ENCODE peak calls at places on chromosomes 6 and 20, in eight cellular contexts. One of them, this sample, is unnamed.

GRCh38 chr6:151254451-151255081 is 14.8 kb downstream of the AKAP12 start:
- DNase-seq in prostate gland: no peak
- DNase-seq in mesendoderm: peak; percentile 93
- DNase-seq in cerebellar nuclear complex: no peak
- DNase-seq in CD8-positive, alpha-beta memory T cell: no peak
- DNase-seq in NCI-H2081: no peak
- DNase-seq in dermis microvascular lymphatic vessel endothelial cell: peak; percentile 44
- DNase-seq in GM04504: no peak
- DNase-seq in this sample: peak; percentile 30

GRCh38 chr6:1670711-1671462 is 61.2 kb downstream of the FOXC1 start:
- DNase-seq in GM04504: no peak
- DNase-seq in dermis microvascular lymphatic vessel endothelial cell: no peak
- DNase-seq in prostate gland: no peak
- DNase-seq in CD8-positive, alpha-beta memory T cell: no peak
- DNase-seq in NCI-H2081: no peak
- DNase-seq in mesendoderm: peak; percentile 14
- DNase-seq in cerebellar nuclear complex: no peak
- DNase-seq in this sample: no peak

GRCh38 chr6:133983099-133983939 is 30.3 kb downstream of the TBPL1 start:
- DNase-seq in cerebellar nuclear complex: no peak
- DNase-seq in GM04504: no peak
- DNase-seq in prostate gland: no peak
- DNase-seq in dermis microvascular lymphatic vessel endothelial cell: no peak
- DNase-seq in mesendoderm: peak; percentile 72
- DNase-seq in NCI-H2081: no peak
- DNase-seq in CD8-positive, alpha-beta memory T cell: peak; percentile 23
- DNase-seq in this sample: no peak

GRCh38 chr6:4350571-4351505 is 215.5 kb upstream of the ECI2 start:
- DNase-seq in mesendoderm: no peak
- DNase-seq in NCI-H2081: no peak
- DNase-seq in cerebellar nuclear complex: no peak
- DNase-seq in dermis microvascular lymphatic vessel endothelial cell: peak; percentile 97
- DNase-seq in CD8-positive, alpha-beta memory T cell: no peak
- DNase-seq in GM04504: no peak
- DNase-seq in prostate gland: no peak
- DNase-seq in this sample: no peak

GRCh38 chr6:31794294-31794865 is 1.2 kb downstream of the VARS1 start:
- DNase-seq in dermis microvascular lymphatic vessel endothelial cell: peak; percentile 32
- DNase-seq in GM04504: peak; percentile 17
- DNase-seq in CD8-positive, alpha-beta memory T cell: no peak
- DNase-seq in mesendoderm: no peak
- DNase-seq in NCI-H2081: peak; percentile 26
- DNase-seq in prostate gland: no peak
- DNase-seq in cerebellar nuclear complex: no peak
- DNase-seq in this sample: no peak

GRCh38 chr6:31092769-31093505 is 19.4 kb downstream of the C6orf15 start:
- DNase-seq in dermis microvascular lymphatic vessel endothelial cell: peak; percentile 77
- DNase-seq in NCI-H2081: no peak
- DNase-seq in CD8-positive, alpha-beta memory T cell: no peak
- DNase-seq in prostate gland: no peak
- DNase-seq in GM04504: no peak
- DNase-seq in mesendoderm: no peak
- DNase-seq in cerebellar nuclear complex: no peak
- DNase-seq in this sample: no peak

GRCh38 chr6:99426454-99426762 is 1.3 kb upstream of the PNISR start:
- DNase-seq in cerebellar nuclear complex: no peak
- DNase-seq in CD8-positive, alpha-beta memory T cell: no peak
- DNase-seq in dermis microvascular lymphatic vessel endothelial cell: no peak
- DNase-seq in GM04504: no peak
- DNase-seq in prostate gland: no peak
- DNase-seq in mesendoderm: peak; percentile 9
- DNase-seq in NCI-H2081: no peak
- DNase-seq in this sample: no peak

GRCh38 chr20:34315236-34315635 is 12.1 kb upstream of the AHCY start:
- DNase-seq in GM04504: no peak
- DNase-seq in mesendoderm: no peak
- DNase-seq in NCI-H2081: no peak
- DNase-seq in cerebellar nuclear complex: no peak
- DNase-seq in dermis microvascular lymphatic vessel endothelial cell: no peak
- DNase-seq in CD8-positive, alpha-beta memory T cell: no peak
- DNase-seq in prostate gland: no peak
- DNase-seq in this sample: no peak

GRCh38 chr20:49523767-49524360 is 41.4 kb upstream of the KCNB1 start:
- DNase-seq in CD8-positive, alpha-beta memory T cell: no peak
- DNase-seq in GM04504: no peak
- DNase-seq in prostate gland: no peak
- DNase-seq in NCI-H2081: no peak
- DNase-seq in cerebellar nuclear complex: no peak
- DNase-seq in mesendoderm: no peak
- DNase-seq in dermis microvascular lymphatic vessel endothelial cell: no peak
- DNase-seq in this sample: no peak

GRCh38 chr20:61746147-61746646 is 319.5 kb downstream of the TAF4 start:
- DNase-seq in GM04504: no peak
- DNase-seq in dermis microvascular lymphatic vessel endothelial cell: no peak
- DNase-seq in NCI-H2081: no peak
- DNase-seq in prostate gland: no peak
- DNase-seq in cerebellar nuclear complex: no peak
- DNase-seq in mesendoderm: no peak
- DNase-seq in CD8-positive, alpha-beta memory T cell: no peak
- DNase-seq in this sample: no peak

GRCh38 chr6:154411076-154411475 is 54.5 kb upstream of the IPCEF1 start:
- DNase-seq in prostate gland: no peak
- DNase-seq in NCI-H2081: no peak
- DNase-seq in cerebellar nuclear complex: no peak
- DNase-seq in CD8-positive, alpha-beta memory T cell: no peak
- DNase-seq in mesendoderm: no peak
- DNase-seq in GM04504: no peak
- DNase-seq in dermis microvascular lymphatic vessel endothelial cell: no peak
- DNase-seq in this sample: no peak

GRCh38 chr6:111721677-111722219 is 116.1 kb upstream of the TRAF3IP2 start:
- DNase-seq in dermis microvascular lymphatic vessel endothelial cell: peak; percentile 42
- DNase-seq in cerebellar nuclear complex: no peak
- DNase-seq in CD8-positive, alpha-beta memory T cell: peak; percentile 35
- DNase-seq in prostate gland: no peak
- DNase-seq in mesendoderm: peak; percentile 65
- DNase-seq in GM04504: no peak
- DNase-seq in NCI-H2081: no peak
- DNase-seq in this sample: no peak

GRCh38 chr6:128465368-128466343 is 54.7 kb downstream of the PTPRK start:
- DNase-seq in mesendoderm: no peak
- DNase-seq in dermis microvascular lymphatic vessel endothelial cell: no peak
- DNase-seq in prostate gland: no peak
- DNase-seq in NCI-H2081: no peak
- DNase-seq in GM04504: no peak
- DNase-seq in cerebellar nuclear complex: no peak
- DNase-seq in CD8-positive, alpha-beta memory T cell: no peak
- DNase-seq in this sample: no peak

GRCh38 chr6:13762648-13763441 is 51.2 kb upstream of the RANBP9 start:
- DNase-seq in cerebellar nuclear complex: no peak
- DNase-seq in GM04504: peak; percentile 85
- DNase-seq in mesendoderm: no peak
- DNase-seq in dermis microvascular lymphatic vessel endothelial cell: no peak
- DNase-seq in CD8-positive, alpha-beta memory T cell: no peak
- DNase-seq in NCI-H2081: no peak
- DNase-seq in prostate gland: peak; percentile 33
- DNase-seq in this sample: no peak

GRCh38 chr20:58555078-58555765 is 40.0 kb upstream of the APCDD1L start:
- DNase-seq in dermis microvascular lymphatic vessel endothelial cell: peak; percentile 66
- DNase-seq in cerebellar nuclear complex: no peak
- DNase-seq in GM04504: peak; percentile 82
- DNase-seq in prostate gland: no peak
- DNase-seq in mesendoderm: no peak
- DNase-seq in NCI-H2081: no peak
- DNase-seq in CD8-positive, alpha-beta memory T cell: no peak
- DNase-seq in this sample: no peak

GRCh38 chr20:46400828-46401477 is 5.5 kb downstream of the ELMO2 start:
- DNase-seq in CD8-positive, alpha-beta memory T cell: peak; percentile 12
- DNase-seq in prostate gland: no peak
- DNase-seq in dermis microvascular lymphatic vessel endothelial cell: peak; percentile 28
- DNase-seq in cerebellar nuclear complex: no peak
- DNase-seq in GM04504: peak; percentile 20
- DNase-seq in NCI-H2081: no peak
- DNase-seq in mesendoderm: peak; percentile 84
- DNase-seq in this sample: no peak

GRCh38 chr20:35870541-35871307 is 83.6 kb downstream of the SCAND1 start:
- DNase-seq in mesendoderm: no peak
- DNase-seq in cerebellar nuclear complex: no peak
- DNase-seq in prostate gland: no peak
- DNase-seq in GM04504: no peak
- DNase-seq in CD8-positive, alpha-beta memory T cell: no peak
- DNase-seq in NCI-H2081: no peak
- DNase-seq in dermis microvascular lymphatic vessel endothelial cell: peak; percentile 2
- DNase-seq in this sample: peak; percentile 20

GRCh38 chr6:88867841-88868558 is 95.4 kb downstream of the RNGTT start:
- DNase-seq in mesendoderm: peak; percentile 13
- DNase-seq in prostate gland: no peak
- DNase-seq in cerebellar nuclear complex: no peak
- DNase-seq in GM04504: no peak
- DNase-seq in dermis microvascular lymphatic vessel endothelial cell: peak; percentile 67
- DNase-seq in CD8-positive, alpha-beta memory T cell: no peak
- DNase-seq in NCI-H2081: no peak
- DNase-seq in this sample: no peak

GRCh38 chr20:56736285-56736857 is 107.3 kb downstream of the TFAP2C start:
- DNase-seq in dermis microvascular lymphatic vessel endothelial cell: no peak
- DNase-seq in prostate gland: no peak
- DNase-seq in GM04504: no peak
- DNase-seq in NCI-H2081: no peak
- DNase-seq in CD8-positive, alpha-beta memory T cell: no peak
- DNase-seq in cerebellar nuclear complex: no peak
- DNase-seq in mesendoderm: peak; percentile 94
- DNase-seq in this sample: no peak

GRCh38 chr6:160055378-160055777 is 66.2 kb upstream of the SLC22A1 start:
- DNase-seq in prostate gland: no peak
- DNase-seq in CD8-positive, alpha-beta memory T cell: no peak
- DNase-seq in NCI-H2081: no peak
- DNase-seq in dermis microvascular lymphatic vessel endothelial cell: no peak
- DNase-seq in GM04504: no peak
- DNase-seq in mesendoderm: no peak
- DNase-seq in cerebellar nuclear complex: no peak
- DNase-seq in this sample: no peak

GRCh38 chr6:54431466-54431865 is 123.2 kb downstream of the TINAG start:
- DNase-seq in prostate gland: no peak
- DNase-seq in dermis microvascular lymphatic vessel endothelial cell: peak; percentile 51
- DNase-seq in mesendoderm: no peak
- DNase-seq in CD8-positive, alpha-beta memory T cell: no peak
- DNase-seq in cerebellar nuclear complex: no peak
- DNase-seq in GM04504: peak; percentile 17
- DNase-seq in NCI-H2081: no peak
- DNase-seq in this sample: no peak

GRCh38 chr6:166266336-166266735 is 41.9 kb downstream of the PRR18 start:
- DNase-seq in dermis microvascular lymphatic vessel endothelial cell: no peak
- DNase-seq in cerebellar nuclear complex: no peak
- DNase-seq in NCI-H2081: no peak
- DNase-seq in GM04504: no peak
- DNase-seq in mesendoderm: peak; percentile 76
- DNase-seq in CD8-positive, alpha-beta memory T cell: no peak
- DNase-seq in prostate gland: no peak
- DNase-seq in this sample: no peak

GRCh38 chr6:46115634-46116033 is 14.2 kb upstream of the ENPP4 start:
- DNase-seq in mesendoderm: no peak
- DNase-seq in cerebellar nuclear complex: no peak
- DNase-seq in NCI-H2081: no peak
- DNase-seq in CD8-positive, alpha-beta memory T cell: no peak
- DNase-seq in prostate gland: no peak
- DNase-seq in dermis microvascular lymphatic vessel endothelial cell: no peak
- DNase-seq in GM04504: no peak
- DNase-seq in this sample: no peak

GRCh38 chr6:43972915-43973304 is 154.3 kb downstream of the MRPL14 start:
- DNase-seq in dermis microvascular lymphatic vessel endothelial cell: peak; percentile 51
- DNase-seq in CD8-positive, alpha-beta memory T cell: no peak
- DNase-seq in mesendoderm: no peak
- DNase-seq in prostate gland: peak; percentile 75
- DNase-seq in GM04504: peak; percentile 86
- DNase-seq in NCI-H2081: no peak
- DNase-seq in cerebellar nuclear complex: peak; percentile 57
- DNase-seq in this sample: no peak

GRCh38 chr6:144582939-144583613 is 297.9 kb downstream of the UTRN start:
- DNase-seq in cerebellar nuclear complex: no peak
- DNase-seq in dermis microvascular lymphatic vessel endothelial cell: peak; percentile 33
- DNase-seq in GM04504: no peak
- DNase-seq in prostate gland: peak; percentile 12
- DNase-seq in NCI-H2081: peak; percentile 56
- DNase-seq in mesendoderm: peak; percentile 48
- DNase-seq in CD8-positive, alpha-beta memory T cell: no peak
- DNase-seq in this sample: peak; percentile 19

GRCh38 chr6:83303426-83303825 is 110.3 kb downstream of the RWDD2A start:
- DNase-seq in mesendoderm: no peak
- DNase-seq in dermis microvascular lymphatic vessel endothelial cell: no peak
- DNase-seq in CD8-positive, alpha-beta memory T cell: no peak
- DNase-seq in NCI-H2081: no peak
- DNase-seq in prostate gland: no peak
- DNase-seq in cerebellar nuclear complex: no peak
- DNase-seq in GM04504: no peak
- DNase-seq in this sample: no peak

GRCh38 chr6:62045502-62045901 is 240.5 kb downstream of the KHDRBS2 start:
- DNase-seq in NCI-H2081: no peak
- DNase-seq in CD8-positive, alpha-beta memory T cell: no peak
- DNase-seq in cerebellar nuclear complex: no peak
- DNase-seq in GM04504: no peak
- DNase-seq in prostate gland: no peak
- DNase-seq in dermis microvascular lymphatic vessel endothelial cell: no peak
- DNase-seq in mesendoderm: no peak
- DNase-seq in this sample: no peak

GRCh38 chr6:8027965-8028651 is 36.1 kb downstream of the BLOC1S5 start:
- DNase-seq in NCI-H2081: no peak
- DNase-seq in cerebellar nuclear complex: no peak
- DNase-seq in dermis microvascular lymphatic vessel endothelial cell: peak; percentile 76
- DNase-seq in prostate gland: no peak
- DNase-seq in mesendoderm: no peak
- DNase-seq in GM04504: no peak
- DNase-seq in CD8-positive, alpha-beta memory T cell: no peak
- DNase-seq in this sample: no peak

GRCh38 chr6:79269877-79270276 is 35.4 kb upstream of the HMGN3 start:
- DNase-seq in CD8-positive, alpha-beta memory T cell: no peak
- DNase-seq in GM04504: peak; percentile 61
- DNase-seq in NCI-H2081: no peak
- DNase-seq in cerebellar nuclear complex: no peak
- DNase-seq in prostate gland: no peak
- DNase-seq in mesendoderm: peak; percentile 70
- DNase-seq in dermis microvascular lymphatic vessel endothelial cell: peak; percentile 50
- DNase-seq in this sample: peak; percentile 3

GRCh38 chr20:40497781-40498691 is 191.0 kb downstream of the MAFB start:
- DNase-seq in NCI-H2081: no peak
- DNase-seq in CD8-positive, alpha-beta memory T cell: no peak
- DNase-seq in GM04504: no peak
- DNase-seq in prostate gland: no peak
- DNase-seq in dermis microvascular lymphatic vessel endothelial cell: peak; percentile 37
- DNase-seq in mesendoderm: no peak
- DNase-seq in cerebellar nuclear complex: no peak
- DNase-seq in this sample: no peak

GRCh38 chr20:38167851-38168760 is 3.0 kb upstream of the TGM2 start:
- DNase-seq in cerebellar nuclear complex: no peak
- DNase-seq in prostate gland: no peak
- DNase-seq in CD8-positive, alpha-beta memory T cell: no peak
- DNase-seq in GM04504: peak; percentile 82
- DNase-seq in NCI-H2081: no peak
- DNase-seq in mesendoderm: peak; percentile 73
- DNase-seq in dermis microvascular lymphatic vessel endothelial cell: peak; percentile 86
- DNase-seq in this sample: no peak

GRCh38 chr6:121533321-121533841 is 97.9 kb downstream of the GJA1 start:
- DNase-seq in CD8-positive, alpha-beta memory T cell: no peak
- DNase-seq in mesendoderm: no peak
- DNase-seq in NCI-H2081: peak; percentile 81
- DNase-seq in dermis microvascular lymphatic vessel endothelial cell: no peak
- DNase-seq in GM04504: no peak
- DNase-seq in cerebellar nuclear complex: no peak
- DNase-seq in prostate gland: peak; percentile 75
- DNase-seq in this sample: no peak

GRCh38 chr6:154604120-154604519 is 93.6 kb upstream of the CNKSR3 start:
- DNase-seq in CD8-positive, alpha-beta memory T cell: no peak
- DNase-seq in NCI-H2081: no peak
- DNase-seq in dermis microvascular lymphatic vessel endothelial cell: no peak
- DNase-seq in mesendoderm: peak; percentile 7
- DNase-seq in GM04504: no peak
- DNase-seq in prostate gland: no peak
- DNase-seq in cerebellar nuclear complex: no peak
- DNase-seq in this sample: no peak

GRCh38 chr6:33410050-33410710 is 634 bp upstream of the PHF1 start:
- DNase-seq in GM04504: peak; percentile 97
- DNase-seq in cerebellar nuclear complex: peak; percentile 90
- DNase-seq in mesendoderm: peak; percentile 99
- DNase-seq in CD8-positive, alpha-beta memory T cell: peak; percentile 98
- DNase-seq in prostate gland: peak; percentile 98
- DNase-seq in dermis microvascular lymphatic vessel endothelial cell: peak; percentile 99
- DNase-seq in NCI-H2081: peak; percentile 98
- DNase-seq in this sample: peak; percentile 96

This sample was measured in T47D.